ENCODE peak calls at places on chromosomes 12 and 14, in ten cellular contexts. Z is upper lobe of right lung, H is cardiac fibroblast, R is lung, I is Peyer's patch, X is tibial nerve, E is WERI-Rb-1, B is left ventricle myocardium inferior, J is psoas muscle, K is kidney epithelial cell. V is an unnamed sample.

GRCh38 chr14:57610631-57611030 is 117.0 kb upstream of the CCDC198 start:
- DNase-seq in H (no peak), J (no peak), B (no peak), Z (no peak), K (no peak), X (no peak), I (no peak), R (no peak), E (no peak), V (no peak)

GRCh38 chr12:79524507-79525148 is 166.1 kb downstream of the PAWR start:
- DNase-seq in B (no peak), H (no peak), Z (no peak), R (no peak), K (no peak), J (no peak), I (no peak), E (no peak), X (no peak), V (no peak)

GRCh38 chr12:45730116-45730841 is 773 bp downstream of the ARID2 start:
- DNase-seq in E (peak; percentile 23), B (peak; percentile 48), H (peak; percentile 63), Z (peak; percentile 78), J (peak; percentile 70), X (peak; percentile 32), K (no peak), I (peak; percentile 78), R (peak; percentile 35), V (no peak)

GRCh38 chr14:60862283-60862682 is 118.6 kb downstream of the TRMT5 start:
- DNase-seq in I (peak; percentile 67), J (no peak), H (peak; percentile 11), R (peak; percentile 85), X (peak; percentile 68), Z (no peak), E (no peak), B (no peak), K (no peak), V (no peak)

GRCh38 chr14:68784995-68785816 is 7.7 kb downstream of the ZFP36L1 start:
- DNase-seq in B (no peak), X (peak; percentile 7), J (peak; percentile 45), K (peak; percentile 96), Z (no peak), R (no peak), H (peak; percentile 96), E (no peak), I (peak; percentile 49), V (no peak)

GRCh38 chr14:65251213-65251612 is 148.9 kb upstream of the MAX start:
- DNase-seq in X (peak; percentile 25), K (no peak), J (no peak), I (no peak), E (no peak), Z (no peak), B (no peak), H (peak; percentile 99), R (no peak), V (peak; percentile 93)

GRCh38 chr14:99936056-99936455 is 129.2 kb upstream of the EVL start:
- DNase-seq in X (no peak), Z (no peak), I (no peak), H (peak; percentile 25), E (no peak), R (no peak), K (no peak), B (no peak), J (no peak), V (no peak)

GRCh38 chr12:25840678-25841077 is 117.8 kb upstream of the RASSF8 start:
- DNase-seq in X (no peak), H (peak; percentile 90), B (no peak), R (no peak), K (no peak), I (no peak), J (no peak), Z (no peak), E (no peak), V (peak; percentile 60)

GRCh38 chr12:85951823-85952222 is 77.7 kb downstream of the NTS start:
- DNase-seq in I (no peak), X (no peak), E (no peak), Z (no peak), H (peak; percentile 20), J (no peak), K (no peak), R (no peak), B (no peak), V (no peak)

GRCh38 chr12:93563807-93564538 is 8.5 kb upstream of the SOCS2 start:
- DNase-seq in E (no peak), I (no peak), Z (no peak), X (no peak), R (peak; percentile 58), B (no peak), H (peak; percentile 44), K (no peak), J (no peak), V (no peak)

GRCh38 chr14:52266179-52266578 is 1.3 kb upstream of the PTGDR start:
- DNase-seq in R (no peak), H (peak; percentile 96), Z (no peak), K (no peak), J (peak; percentile 50), X (peak; percentile 76), B (no peak), E (no peak), I (no peak), V (no peak)

GRCh38 chr12:116395381-116395780 is 117.9 kb upstream of the MED13L start:
- DNase-seq in B (no peak), K (no peak), J (no peak), H (no peak), X (no peak), Z (no peak), R (no peak), E (no peak), I (no peak), V (no peak)

GRCh38 chr12:68792952-68793351 is 15.0 kb upstream of the MDM2 start:
- DNase-seq in H (peak; percentile 64), I (no peak), J (no peak), K (no peak), E (peak; percentile 28), Z (no peak), X (no peak), B (no peak), R (no peak), V (no peak)

GRCh38 chr14:77508876-77509275 is 10.3 kb upstream of the ISM2 start:
- DNase-seq in K (no peak), E (no peak), Z (no peak), B (no peak), H (no peak), I (no peak), X (no peak), R (no peak), J (no peak), V (no peak)

GRCh38 chr12:115838952-115839351 is 438.5 kb downstream of the MED13L start:
- DNase-seq in K (no peak), E (no peak), J (no peak), B (no peak), H (no peak), Z (no peak), X (no peak), I (no peak), R (no peak), V (no peak)

GRCh38 chr12:29429999-29430698 is 49.2 kb upstream of the ERGIC2 start:
- DNase-seq in J (no peak), H (no peak), E (no peak), I (no peak), Z (no peak), K (no peak), R (no peak), X (no peak), B (no peak), V (no peak)

GRCh38 chr14:71300474-71301359 is 393.5 kb downstream of the PCNX1 start:
- DNase-seq in X (no peak), K (no peak), B (no peak), Z (no peak), I (no peak), J (no peak), E (no peak), R (no peak), H (peak; percentile 46), V (peak; percentile 45)

GRCh38 chr14:35879654-35880249 is 53.6 kb downstream of the BRMS1L start:
- DNase-seq in I (no peak), H (peak; percentile 51), K (no peak), B (no peak), R (no peak), E (no peak), J (no peak), Z (no peak), X (no peak), V (no peak)
- TF ChIP-seq CTCF in I (peak; percentile 42), H (peak; percentile 50), K (peak; percentile 45), B (peak; percentile 50), R (no peak), E (no peak), J (peak; percentile 24), Z (peak; percentile 47), X (peak; percentile 42), V (peak; percentile 19)

DNA sequence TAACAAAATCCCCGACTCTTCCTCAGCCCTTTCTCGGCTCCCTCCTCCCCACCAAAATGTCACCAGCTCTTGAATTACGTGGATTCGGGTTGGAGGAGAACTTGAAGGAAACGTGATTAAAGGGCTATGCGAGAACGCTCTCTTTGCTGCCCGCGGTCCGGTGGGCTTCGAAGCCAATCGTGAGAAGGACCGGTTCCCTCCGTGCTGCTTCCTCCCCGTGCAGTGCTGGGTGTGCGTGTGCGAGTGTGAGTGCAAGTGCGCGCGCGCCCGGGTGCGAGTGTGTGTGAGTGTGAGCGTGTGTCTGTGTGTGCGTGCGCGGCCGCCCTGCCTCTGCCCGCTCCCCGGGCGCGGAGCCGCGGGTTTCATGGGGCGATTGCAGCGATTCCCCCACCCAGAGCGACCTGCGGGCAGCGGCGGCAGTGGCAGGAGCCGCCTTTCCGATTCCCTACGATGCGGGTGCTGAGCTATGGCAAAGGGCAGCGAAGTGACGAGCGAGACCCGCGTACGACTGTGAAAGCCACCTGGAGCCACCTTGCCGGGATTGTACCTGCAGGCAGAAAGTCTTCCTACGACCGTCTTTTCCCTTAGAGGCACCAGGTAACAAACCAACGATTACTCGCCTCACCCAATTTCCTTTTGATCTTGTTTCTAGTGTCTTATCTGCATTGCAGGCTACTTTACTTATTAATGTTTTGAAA is 1.4 kb downstream of the LRFN5 start:
- DNase-seq in J (peak; percentile 28), Z (no peak), K (no peak), I (no peak), X (no peak), B (no peak), E (no peak), H (peak; percentile 10), R (no peak), V (no peak)
- H3K4me3 ChIP-seq in J (peak overlapping the region; percentile 64), Z (peak overlapping the region; percentile 52), K (peak overlapping the region; percentile 69), I (peak overlapping the region; percentile 2), X (peak overlapping the region; percentile 63), B (peak overlapping the region; percentile 70), E (no peak overlapping the region), H (peak overlapping the region; percentile 62), R (peak overlapping the region; percentile 22), V (peak overlapping the region; percentile 49)

GRCh38 chr14:24095196-24096068 is 1.3 kb downstream of the PCK2 start:
- DNase-seq in X (peak; percentile 61), J (peak; percentile 70), H (peak; percentile 46), E (peak; percentile 79), I (peak; percentile 94), R (peak; percentile 65), Z (peak; percentile 86), B (peak; percentile 43), K (no peak), V (no peak)
- TF ChIP-seq CTCF in X (no peak), J (no peak), H (no peak), E (no peak), I (no peak), R (no peak), Z (no peak), B (no peak), K (no peak), V (no peak)

GRCh38 chr12:119383206-119383605 is 48.7 kb downstream of the CCDC60 start:
- DNase-seq in E (no peak), Z (no peak), I (no peak), J (no peak), K (no peak), H (no peak), B (no peak), X (no peak), R (no peak), V (no peak)
- H3K4me3 ChIP-seq in E (no peak overlapping the region), Z (no peak overlapping the region), I (no peak overlapping the region), J (no peak overlapping the region), K (no peak overlapping the region), H (no peak overlapping the region), B (no peak overlapping the region), X (no peak overlapping the region), R (no peak overlapping the region), V (no peak overlapping the region)

V was measured in AG04449.